ENCODE peak calls at places on chromosome 12, in five cellular contexts. I is upper lobe of left lung, A is AG10803, Q is PC-3, M is WERI-Rb-1. C is an unnamed sample.
A peak's percentile ranks its signal among the peaks of the same experiment; 100 is the strongest.

GRCh38 chr12:12560587-12561304 is 1.9 kb downstream of the DUSP16 start:
- DNase-seq in I (peak; percentile 72), A (peak; percentile 58), Q (peak; percentile 79), M (peak; percentile 16), C (peak; percentile 30)

GRCh38 chr12:18383203-18383602 is 121.9 kb downstream of the PIK3C2G start:
- DNase-seq in I (no peak), A (peak; percentile 95), Q (peak; percentile 79), M (no peak), C (peak; percentile 92)

GRCh38 chr12:45580570-45580969 is 148.9 kb upstream of the ARID2 start:
- DNase-seq in I (no peak), A (no peak), Q (no peak), M (no peak), C (no peak)

GRCh38 chr12:20006856-20007255 is 361.5 kb upstream of the PDE3A start:
- DNase-seq in I (no peak), A (peak; percentile 67), Q (no peak), M (no peak), C (no peak)

GRCh38 chr12:29714966-29715365 is 68.8 kb downstream of the TMTC1 start:
- DNase-seq in I (no peak), A (no peak), Q (no peak), M (no peak), C (no peak)

GRCh38 chr12:72268386-72268785 is 3.8 kb upstream of the TRHDE start:
- DNase-seq in I (no peak), A (no peak), Q (no peak), M (no peak), C (no peak)

GRCh38 chr12:110750784-110751461 is 8.2 kb upstream of the PPP1CC start:
- DNase-seq in I (no peak), A (peak; percentile 74), Q (no peak), M (no peak), C (no peak)

GRCh38 chr12:110010853-110011835 is 11.9 kb downstream of the ANKRD13A start:
- DNase-seq in I (no peak), A (no peak), Q (no peak), M (no peak), C (no peak)

GRCh38 chr12:111304642-111305071 is 64.2 kb downstream of the PHETA1 start:
- DNase-seq in I (no peak), A (no peak), Q (peak; percentile 38), M (peak; percentile 47), C (peak; percentile 20)

GRCh38 chr12:119659289-119659897 is 8.5 kb upstream of the PRKAB1 start:
- DNase-seq in I (no peak), A (no peak), Q (peak; percentile 71), M (peak; percentile 21), C (peak; percentile 42)

GRCh38 chr12:132163911-132164288 is 19.6 kb downstream of the NOC4L start:
- DNase-seq in I (no peak), A (no peak), Q (no peak), M (peak; percentile 36), C (no peak)

GRCh38 chr12:92156139-92156538 is 10.5 kb upstream of the BTG1 start:
- DNase-seq in I (no peak), A (no peak), Q (no peak), M (no peak), C (no peak)
- TF ChIP-seq CTCF in I (no peak), A (no peak), Q (no peak), M (no peak), C (no peak)

DNA sequence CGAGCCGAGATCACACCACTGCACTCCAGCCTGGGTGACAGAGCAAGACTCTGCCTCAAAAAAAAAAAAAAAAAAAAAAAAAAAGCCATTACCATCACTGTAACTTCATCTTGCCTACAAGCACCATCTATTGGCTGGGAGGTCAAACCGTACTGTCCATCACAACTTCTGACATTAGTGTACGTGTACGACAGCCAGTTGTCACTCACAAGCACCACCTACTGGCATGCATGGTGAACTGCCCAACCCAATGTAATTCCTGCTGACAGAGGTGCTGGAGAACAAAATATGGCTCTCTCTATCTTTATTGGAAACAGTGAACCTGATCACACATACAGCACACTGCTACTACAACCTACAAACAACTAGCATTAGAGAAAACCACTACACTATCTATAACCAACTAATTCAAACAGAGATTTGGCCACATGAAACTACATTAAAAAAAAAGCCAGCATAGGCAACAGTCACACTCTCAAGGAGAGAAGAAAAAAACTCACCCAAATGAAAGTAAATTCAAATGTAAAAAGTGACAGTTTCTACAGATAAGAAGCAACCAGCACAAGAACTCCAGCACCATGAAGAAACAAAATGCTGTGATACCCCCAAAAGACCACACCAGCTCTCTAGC is 82.3 kb downstream of the PUS7L start:
- DNase-seq in I (no peak), A (no peak), Q (peak; percentile 60), M (peak; percentile 41), C (no peak)
- TF ChIP-seq CTCF in I (peak; percentile 22), A (peak; percentile 53), Q (peak; percentile 69), M (peak; percentile 78), C (peak; percentile 77)

GRCh38 chr12:5200276-5201087 is 156.8 kb downstream of the KCNA5 start:
- DNase-seq in I (peak; percentile 30), A (no peak), Q (peak; percentile 12), M (peak; percentile 87), C (peak; percentile 20)
- TF ChIP-seq CTCF in I (peak; percentile 63), A (peak; percentile 50), Q (peak; percentile 57), M (peak; percentile 85), C (peak; percentile 81)

GRCh38 chr12:64323006-64323405 is 67.6 kb downstream of the C12orf56 start:
- DNase-seq in I (no peak), A (no peak), Q (no peak), M (no peak), C (no peak)

GRCh38 chr12:64323476-64324225 is 66.9 kb downstream of the C12orf56 start:
- DNase-seq in I (no peak), A (peak; percentile 28), Q (no peak), M (no peak), C (no peak)

GRCh38 chr12:64320611-64321010 is 69.9 kb downstream of the C12orf56 start:
- DNase-seq in I (no peak), A (no peak), Q (no peak), M (no peak), C (no peak)

GRCh38 chr12:64318605-64319004 is 72.0 kb downstream of the C12orf56 start:
- DNase-seq in I (peak; percentile 28), A (peak; percentile 51), Q (no peak), M (no peak), C (peak; percentile 20)
- TF ChIP-seq CTCF in I (no peak), A (no peak), Q (peak; percentile 13), M (no peak), C (peak; percentile 31)

GRCh38 chr12:53224268-53224896 is 7.6 kb downstream of the RARG start:
- DNase-seq in I (peak; percentile 44), A (no peak), Q (peak; percentile 61), M (peak; percentile 93), C (no peak)
- TF ChIP-seq CTCF in I (no peak), A (peak; percentile 35), Q (peak; percentile 39), M (peak; percentile 61), C (peak; percentile 53)

GRCh38 chr12:95784286-95784685 is 6.3 kb downstream of the NTN4 start:
- DNase-seq in I (peak; percentile 36), A (no peak), Q (no peak), M (no peak), C (peak; percentile 64)
- TF ChIP-seq CTCF in I (no peak), A (no peak), Q (no peak), M (no peak), C (no peak)

DNA sequence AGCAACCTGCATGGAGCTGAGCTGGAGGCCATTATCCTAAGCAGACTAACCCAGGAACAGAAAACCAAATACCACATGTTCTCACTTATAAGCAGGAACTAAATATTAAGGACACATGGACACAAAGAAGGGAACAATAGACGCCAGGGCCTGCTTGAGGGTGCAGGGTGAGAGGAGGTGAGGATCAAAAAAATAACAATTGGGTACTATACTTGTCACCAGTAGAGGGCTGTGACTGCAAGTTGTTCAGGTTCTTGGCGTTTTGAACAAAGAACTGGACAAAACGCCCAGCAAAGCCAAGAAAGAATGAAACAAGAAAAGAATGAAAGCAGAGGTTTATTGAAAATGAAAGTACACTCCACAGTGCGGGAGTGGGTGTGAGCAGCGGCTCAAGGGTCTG is 208.5 kb upstream of the NEDD1 start:
- DNase-seq in I (no peak), A (peak; percentile 4), Q (peak; percentile 18), M (no peak), C (no peak)
- TF ChIP-seq CTCF in I (no peak), A (peak; percentile 39), Q (peak; percentile 50), M (no peak), C (peak; percentile 25)

GRCh38 chr12:123278150-123278627 is 6.5 kb upstream of the CDK2AP1 start:
- DNase-seq in I (no peak), A (no peak), Q (no peak), M (no peak), C (no peak)
- TF ChIP-seq CTCF in I (no peak), A (no peak), Q (no peak), M (no peak), C (no peak)